ENCODE peak calls at places on chromosomes 1 and 21, in four cellular contexts. D, A, X and L are unnamed samples.

GRCh38 chr1:207831517-207832327 is 79.2 kb downstream of the CD34 start:
- DNase-seq in D (no peak), A (peak; percentile 75), X (no peak), L (peak; percentile 92)

GRCh38 chr1:53637726-53638640 is 101.0 kb downstream of the GLIS1 start:
- DNase-seq in D (peak; percentile 85), A (no peak), X (no peak), L (no peak)

GRCh38 chr1:246448373-246448772 is 58.7 kb downstream of the SMYD3 start:
- DNase-seq in D (no peak), A (no peak), X (no peak), L (no peak)

GRCh38 chr1:216325946-216326345 is 97.3 kb downstream of the USH2A start:
- DNase-seq in D (peak; percentile 15), A (peak; percentile 3), X (no peak), L (no peak)

GRCh38 chr1:239563680-239564079 is 177.3 kb downstream of the CHRM3 start:
- DNase-seq in D (peak; percentile 15), A (no peak), X (no peak), L (no peak)

GRCh38 chr1:240189386-240189989 is 97.8 kb downstream of the FMN2 start:
- DNase-seq in D (peak; percentile 47), A (peak; percentile 53), X (no peak), L (peak; percentile 39)

GRCh38 chr1:17059391-17060128 is 5.7 kb upstream of the SDHB start:
- DNase-seq in D (peak; percentile 90), A (peak; percentile 71), X (peak; percentile 59), L (peak; percentile 83)

GRCh38 chr1:14138627-14139026 is 438.6 kb downstream of the PRDM2 start:
- DNase-seq in D (no peak), A (no peak), X (no peak), L (no peak)

GRCh38 chr1:64195089-64195410 is 8.4 kb upstream of the UBE2U start:
- DNase-seq in D (no peak), A (no peak), X (no peak), L (no peak)

GRCh38 chr1:32767156-32767555 is 50.0 kb downstream of the YARS1 start:
- DNase-seq in D (no peak), A (no peak), X (no peak), L (no peak)

GRCh38 chr1:247118946-247119446 is 14.8 kb upstream of the ZNF669 start:
- DNase-seq in D (no peak), A (no peak), X (peak; percentile 27), L (peak; percentile 31)

GRCh38 chr1:80657707-80658106 is 1143.0 kb upstream of the ADGRL2 start:
- DNase-seq in D (no peak), A (no peak), X (no peak), L (no peak)

GRCh38 chr1:158203693-158204457 is 23.2 kb downstream of the CD1D start:
- DNase-seq in D (peak; percentile 74), A (peak; percentile 76), X (peak; percentile 33), L (peak; percentile 49)

GRCh38 chr21:39375446-39375845 is 26.6 kb upstream of the HMGN1 start:
- DNase-seq in D (no peak), A (no peak), X (no peak), L (peak; percentile 40)

GRCh38 chr1:156148236-156148635 is 5.1 kb upstream of the SEMA4A start:
- DNase-seq in D (peak; percentile 78), A (no peak), X (no peak), L (peak; percentile 84)

GRCh38 chr1:17405898-17406759 is 33.3 kb downstream of the RCC2 start:
- DNase-seq in D (peak; percentile 70), A (peak; percentile 44), X (peak; percentile 45), L (peak; percentile 61)

GRCh38 chr1:94636625-94637024 is 95.1 kb upstream of the F3 start:
- DNase-seq in D (no peak), A (peak; percentile 82), X (no peak), L (no peak)

GRCh38 chr1:32014199-32014936 is 700 bp downstream of the KHDRBS1 start:
- DNase-seq in D (peak; percentile 58), A (peak; percentile 36), X (no peak), L (peak; percentile 51)

GRCh38 chr1:31675161-31675560 is 28.7 kb downstream of the COL16A1 start:
- DNase-seq in D (no peak), A (no peak), X (no peak), L (no peak)

GRCh38 chr1:205976708-205977107 is 26.5 kb downstream of the RAB7B start:
- DNase-seq in D (no peak), A (peak; percentile 81), X (no peak), L (no peak)

GRCh38 chr1:111192643-111193519 is 7.6 kb downstream of the DENND2D start:
- DNase-seq in D (peak; percentile 49), A (peak; percentile 21), X (no peak), L (peak; percentile 74)
- H3K4me3 ChIP-seq in D (no peak overlapping the region), A (no peak overlapping the region), X (no peak overlapping the region), L (no peak overlapping the region)

GRCh38 chr1:33875857-33876256 is 12.0 kb downstream of the HMGB4 start:
- DNase-seq in D (no peak), A (no peak), X (no peak), L (no peak)
- TF ChIP-seq CTCF in D (no peak), A (no peak), X (peak; percentile 35), L (no peak)

GRCh38 chr1:58780586-58781452 is 3.0 kb downstream of the JUN start:
- DNase-seq in D (no peak), A (peak; percentile 16), X (no peak), L (no peak)
- H3K4me3 ChIP-seq in D (peak overlapping the region; percentile 76), A (peak overlapping the region; percentile 98), X (peak overlapping the region; percentile 75), L (peak overlapping the region; percentile 60)

DNA sequence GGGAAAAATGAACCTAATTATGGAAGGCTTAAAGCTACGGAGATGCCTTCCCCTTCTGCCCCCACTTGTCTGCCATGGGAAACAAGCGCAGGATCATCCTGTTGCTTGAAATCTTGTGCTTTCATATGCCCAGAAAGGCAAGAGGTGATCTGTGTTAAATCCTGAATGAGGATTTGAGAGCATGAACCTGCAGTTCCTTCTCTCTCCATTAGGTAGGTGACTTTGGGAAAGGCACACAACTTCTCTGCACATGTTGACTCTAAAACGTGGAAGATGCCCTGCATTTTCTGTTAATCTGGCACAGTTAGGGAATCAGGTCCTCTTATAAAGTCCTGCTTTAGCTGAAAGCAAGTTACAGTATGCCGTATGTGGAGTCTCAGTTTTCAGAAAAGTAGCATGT is 46.6 kb upstream of the MTR start:
- DNase-seq in D (no peak), A (no peak), X (no peak), L (no peak)
- TF ChIP-seq CTCF in D (no peak), A (no peak), X (peak; percentile 42), L (peak; percentile 18)

DNA sequence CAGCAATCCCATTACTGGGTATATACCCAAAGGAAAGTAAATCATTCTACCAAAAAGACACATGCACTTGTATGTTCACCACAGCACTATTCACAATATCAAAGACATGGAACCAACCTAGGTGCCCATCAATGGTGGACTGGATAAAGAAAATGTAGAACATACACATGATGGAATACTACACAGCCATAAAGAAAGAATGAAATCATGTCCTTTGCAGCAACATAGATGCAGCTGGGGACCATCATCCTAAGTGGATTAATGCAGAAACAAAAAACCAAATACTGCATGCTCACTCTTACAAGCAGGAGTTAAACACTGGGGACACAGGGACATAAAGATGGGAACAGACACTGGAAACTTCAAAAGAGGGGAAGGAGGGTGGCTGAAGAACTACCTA is 8.7 kb downstream of the ANP32E start:
- DNase-seq in D (no peak), A (no peak), X (no peak), L (no peak)
- H3K4me3 ChIP-seq in D (no peak overlapping the region), A (no peak overlapping the region), X (no peak overlapping the region), L (no peak overlapping the region)

GRCh38 chr1:1014896-1015681 is 1.8 kb downstream of the ISG15 start:
- DNase-seq in D (peak; percentile 61), A (no peak), X (no peak), L (peak; percentile 49)
- TF ChIP-seq CTCF in D (peak; percentile 21), A (peak; percentile 45), X (peak; percentile 90), L (peak; percentile 40)

DNA sequence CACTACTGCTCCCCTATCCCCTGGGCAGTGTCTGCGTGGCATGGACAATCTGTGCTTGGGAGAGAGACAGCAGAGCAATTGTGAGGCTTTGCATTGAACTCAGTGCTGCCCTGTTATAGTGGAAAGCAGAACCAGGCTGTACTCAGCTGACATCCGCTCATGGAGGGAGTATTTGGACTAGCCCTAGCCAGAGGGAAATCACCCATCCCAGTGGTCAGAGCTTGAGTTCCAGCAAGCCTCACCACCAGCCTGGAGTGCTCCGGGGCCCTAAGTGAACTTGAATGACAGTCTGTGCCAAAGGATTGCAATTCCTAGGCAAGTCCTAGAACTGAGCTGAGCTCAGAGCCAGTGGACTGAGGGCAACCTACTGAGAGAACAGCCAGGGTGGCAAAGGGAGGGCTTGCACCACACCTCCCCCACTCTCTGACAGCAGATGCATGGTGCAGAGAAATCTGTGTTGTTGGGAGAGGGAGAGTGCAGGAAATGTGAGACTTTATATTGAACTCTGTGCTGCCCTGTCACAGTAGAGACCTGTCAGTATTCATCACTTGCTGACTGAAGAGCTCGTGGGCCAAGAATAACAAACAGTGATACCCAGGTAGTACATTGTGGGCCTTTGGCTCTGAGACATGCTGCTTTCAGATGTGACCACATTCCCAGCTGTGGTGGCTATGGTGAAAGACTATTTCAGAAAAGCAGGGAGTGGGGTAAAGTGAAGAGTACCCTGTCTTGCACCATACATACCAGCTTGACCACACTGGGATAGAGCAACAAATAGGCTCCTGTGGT is 107.7 kb upstream of the SLC5A9 start:
- DNase-seq in D (no peak), A (no peak), X (no peak), L (no peak)
- H3K4me3 ChIP-seq in D (no peak overlapping the region), A (no peak overlapping the region), X (no peak overlapping the region), L (no peak overlapping the region)

GRCh38 chr1:26177182-26177684 is at the start of gene CNKSR1:
- DNase-seq in D (no peak), A (no peak), X (no peak), L (no peak)
- TF ChIP-seq CTCF in D (no peak), A (no peak), X (no peak), L (no peak)

DNA sequence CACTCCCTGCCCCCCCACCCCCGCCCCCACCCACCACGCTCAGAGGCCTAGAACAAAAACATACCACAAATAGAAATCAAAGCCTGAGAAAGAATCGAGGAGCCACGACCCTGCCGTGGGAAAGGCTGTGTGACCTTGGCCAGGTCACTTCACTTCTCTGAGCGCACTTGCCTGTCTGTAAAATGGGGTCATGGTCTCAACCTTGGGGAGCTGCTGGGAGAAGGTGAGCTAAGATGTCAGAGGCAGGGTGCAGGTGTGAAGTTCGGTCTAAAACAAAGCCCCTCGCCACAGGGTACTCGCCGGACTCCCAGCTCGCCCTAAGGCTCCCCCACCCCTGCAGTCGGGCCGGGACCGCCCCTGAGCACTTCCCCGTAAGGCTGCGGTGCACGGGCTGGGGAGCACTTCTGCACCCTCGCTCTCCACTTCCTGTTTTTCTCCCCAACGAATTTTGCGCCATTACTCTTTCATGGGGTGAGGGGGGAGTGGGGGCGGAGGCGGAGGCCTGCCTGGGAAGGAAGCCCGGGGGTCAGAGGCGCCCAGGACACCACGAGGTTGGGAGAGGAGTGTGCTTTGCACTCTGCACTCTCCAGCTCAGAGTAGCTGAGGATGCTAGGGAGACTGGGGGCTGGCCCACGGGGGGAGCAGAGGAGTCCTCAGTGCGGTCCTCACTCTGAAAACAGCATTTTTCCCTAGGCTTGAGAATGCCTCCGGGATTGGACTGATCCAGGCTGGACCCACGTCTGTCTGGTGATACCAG is 21.9 kb upstream of the PIK3CD start:
- DNase-seq in D (peak; percentile 95), A (no peak), X (no peak), L (peak; percentile 90)
- H3K4me3 ChIP-seq in D (peak overlapping the region; percentile 90), A (no peak overlapping the region), X (no peak overlapping the region), L (peak overlapping the region; percentile 72)